ENCODE peak calls at places on chromosomes 6 and 20, in seven cellular contexts. D, W, A, P, I, G and L are unnamed samples. For H3K9me3 and H3K4me1, the result is how much of the 10 kb centered on the place peaks cover.

GRCh38 chr6:31711233-31711632 is 3.9 kb upstream of the LY6G6D start:
- DNase-seq in D (no peak), G (no peak), P (no peak), A (no peak), I (no peak), W (no peak), L (no peak)

GRCh38 chr20:60052322-60052721 is 94.1 kb downstream of the CDH26 start:
- DNase-seq in I (no peak), A (no peak), W (no peak), G (no peak), D (no peak), P (no peak), L (no peak)

GRCh38 chr20:1806456-1806855 is 88.8 kb upstream of the SIRPA start:
- DNase-seq in A (no peak), W (no peak), D (no peak), G (no peak), I (no peak), P (no peak), L (no peak)

GRCh38 chr20:37243937-37244571 is 17.6 kb downstream of the GHRH start:
- DNase-seq in I (no peak), P (no peak), G (no peak), A (no peak), W (no peak), D (no peak), L (no peak)

GRCh38 chr6:44504321-44504761 is 116.8 kb downstream of the CDC5L start:
- DNase-seq in P (no peak), W (no peak), A (no peak), I (no peak), D (no peak), G (no peak), L (no peak)

GRCh38 chr6:118709859-118710350 is 58.5 kb upstream of the CEP85L start:
- DNase-seq in G (peak), P (peak), I (no peak), A (no peak), D (no peak), W (no peak), L (peak)

GRCh38 chr6:12014027-12014872 is 2.1 kb downstream of the HIVEP1 start:
- DNase-seq in P (no peak), D (no peak), A (no peak), W (no peak), I (no peak), G (peak), L (peak)

GRCh38 chr20:49273696-49274277 is 4.1 kb downstream of the ZNFX1 start:
- DNase-seq in D (no peak), W (no peak), G (no peak), I (no peak), A (no peak), P (no peak), L (no peak)

DNA sequence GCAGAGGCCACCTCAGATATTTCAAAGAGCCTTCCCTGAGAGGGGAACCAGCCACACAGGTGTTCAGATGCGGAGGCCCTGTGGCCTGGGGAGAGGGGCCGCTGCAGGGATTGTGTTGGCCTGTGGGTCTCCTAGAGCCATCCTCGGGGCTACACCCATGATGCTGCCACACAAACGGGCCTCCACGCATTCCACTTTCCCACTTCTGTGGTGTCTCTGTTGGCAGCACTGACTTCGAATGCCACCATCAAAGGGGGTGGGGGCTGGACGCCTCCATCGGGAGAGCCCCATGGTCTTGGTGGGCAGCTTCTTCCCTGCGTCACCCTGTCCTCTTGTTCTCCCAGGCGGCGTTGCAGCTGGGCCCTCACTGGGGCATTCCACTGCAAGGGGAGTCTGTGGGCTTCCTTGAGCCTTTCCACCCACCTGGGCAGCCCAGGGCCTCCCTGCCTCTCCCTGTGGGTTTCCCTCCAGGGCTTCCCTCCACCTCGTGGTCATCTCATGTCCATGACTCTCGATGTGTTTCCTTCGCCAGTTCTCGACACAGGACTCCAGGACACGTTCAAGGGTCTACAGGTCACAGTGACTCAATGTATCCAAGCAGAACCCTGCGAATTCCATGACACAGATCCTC is 145.5 kb downstream of the ERMARD start:
- DNase-seq in A (no peak), G (no peak), I (no peak), W (no peak), P (no peak), D (no peak), L (no peak)
- H3K9me3 ChIP-seq in A (under half), G (under half), I (under half), W (under half), P (under half), D (under half), L (under half)

GRCh38 chr20:32472581-32473207 is 112.4 kb downstream of the NOL4L start:
- DNase-seq in W (no peak), A (no peak), P (no peak), D (no peak), I (no peak), G (no peak), L (no peak)
- H3K4me1 ChIP-seq in W (under half), A (under half), P (under half), D (half or more), I (half or more), G (under half), L (under half)

GRCh38 chr6:138402833-138403187 is 1.2 kb upstream of the HEBP2 start:
- DNase-seq in I (no peak), D (no peak), W (no peak), P (no peak), A (no peak), G (no peak), L (no peak)

GRCh38 chr6:138403324-138403800 is 661 bp upstream of the HEBP2 start:
- DNase-seq in W (no peak), G (peak), I (peak), A (peak), D (no peak), P (no peak), L (no peak)

GRCh38 chr6:138401960-138402832 is 1.8 kb upstream of the HEBP2 start:
- DNase-seq in P (no peak), I (no peak), A (no peak), W (no peak), D (no peak), G (no peak), L (no peak)

GRCh38 chr6:138404666-138405337 is 779 bp downstream of the HEBP2 start:
- DNase-seq in A (no peak), W (no peak), I (peak), D (no peak), P (no peak), G (peak), L (peak)

DNA sequence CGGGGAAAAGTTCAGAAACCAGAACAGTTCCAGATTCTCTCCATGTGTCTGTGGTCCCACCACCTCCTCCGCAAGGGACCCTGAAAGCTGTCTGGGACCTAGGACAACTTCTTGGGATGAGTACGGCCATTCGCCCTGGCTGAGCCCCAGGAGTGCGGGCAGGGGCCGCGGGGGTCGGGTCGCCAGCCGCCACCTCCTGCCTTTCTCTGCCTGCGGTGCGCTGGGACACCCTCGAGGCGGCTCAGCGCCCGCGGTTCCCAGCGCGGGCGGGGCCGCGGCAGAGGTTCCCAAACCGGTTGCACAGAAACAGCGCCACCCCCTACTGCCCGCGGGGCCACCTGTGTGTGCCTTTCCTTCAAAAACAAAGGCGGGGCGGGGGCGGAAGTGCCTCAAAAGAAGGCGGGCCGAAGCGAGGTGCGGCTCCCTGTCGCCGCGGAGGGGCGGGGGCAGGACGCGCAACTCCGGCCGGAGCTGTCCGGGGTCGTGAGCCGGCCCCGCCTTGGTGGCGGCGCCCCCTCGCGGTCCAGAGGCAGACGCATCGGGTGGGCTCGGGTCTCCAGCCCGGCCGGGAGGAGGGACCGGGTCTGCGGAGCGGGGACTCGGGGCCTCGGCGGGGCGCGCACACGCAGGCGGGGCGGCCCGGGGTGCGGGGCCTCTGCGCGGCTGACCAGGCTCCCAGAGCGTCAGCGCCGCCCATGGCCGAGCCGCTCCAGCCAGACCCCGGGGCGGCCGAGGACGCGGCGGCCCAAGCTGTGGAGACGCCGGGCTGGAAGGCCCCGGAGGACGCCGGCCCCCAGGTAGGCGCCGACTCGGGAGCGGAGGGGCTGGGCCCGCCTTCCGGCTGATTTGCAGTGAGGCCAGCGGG is at the start of gene HEBP2:
- DNase-seq in A (peak), P (peak), D (peak), I (peak), W (peak), G (peak), L (peak)
- TF ChIP-seq EZH2 in A (no peak), P (no peak), D (no peak), I (no peak), W (no peak), G (no peak), L (no peak)

GRCh38 chr20:61994546-61994945 is 71.1 kb downstream of the TAF4 start:
- DNase-seq in G (no peak), D (no peak), I (no peak), W (no peak), A (no peak), P (no peak), L (no peak)
- H3K9me3 ChIP-seq in G (under half), D (under half), I (under half), W (under half), A (under half), P (under half), L (under half)